ENCODE peak calls at places on chromosome 12, in six cellular contexts. One of them, this sample, is unnamed.

GRCh38 chr12:96302706-96303310 is 97.4 kb downstream of the CDK17 start:
- DNase-seq in HTR-8/SVneo: no peak
- DNase-seq in germinal center: no peak
- DNase-seq in G401: no peak
- DNase-seq in sciatic nerve: no peak
- DNase-seq in Right ventricle myocardium inferior: no peak
- DNase-seq in this sample: no peak

GRCh38 chr12:132687211-132688164 is at the start of the genes POLE and PXMP2:
- DNase-seq in HTR-8/SVneo: peak
- DNase-seq in germinal center: peak
- DNase-seq in G401: peak
- DNase-seq in sciatic nerve: peak
- DNase-seq in Right ventricle myocardium inferior: peak
- DNase-seq in this sample: peak

GRCh38 chr12:68796399-68796798 is 11.6 kb upstream of the MDM2 start:
- DNase-seq in HTR-8/SVneo: no peak
- DNase-seq in germinal center: no peak
- DNase-seq in G401: no peak
- DNase-seq in sciatic nerve: no peak
- DNase-seq in Right ventricle myocardium inferior: no peak
- DNase-seq in this sample: no peak

GRCh38 chr12:69059465-69060457 is 126.8 kb upstream of the CPM start:
- DNase-seq in HTR-8/SVneo: peak
- DNase-seq in germinal center: no peak
- DNase-seq in G401: no peak
- DNase-seq in sciatic nerve: no peak
- DNase-seq in Right ventricle myocardium inferior: no peak
- DNase-seq in this sample: peak

GRCh38 chr12:105355752-105356151 is 25.3 kb downstream of the C12orf75 start:
- DNase-seq in HTR-8/SVneo: peak
- DNase-seq in germinal center: no peak
- DNase-seq in G401: no peak
- DNase-seq in sciatic nerve: no peak
- DNase-seq in Right ventricle myocardium inferior: no peak
- DNase-seq in this sample: peak

GRCh38 chr12:108394196-108394595 is 55.1 kb upstream of the CMKLR1 start:
- DNase-seq in HTR-8/SVneo: no peak
- DNase-seq in germinal center: no peak
- DNase-seq in G401: peak
- DNase-seq in sciatic nerve: no peak
- DNase-seq in Right ventricle myocardium inferior: peak
- DNase-seq in this sample: no peak

GRCh38 chr12:100554608-100555077 is 18.8 kb upstream of the GAS2L3 start:
- DNase-seq in HTR-8/SVneo: peak
- DNase-seq in germinal center: peak
- DNase-seq in G401: peak
- DNase-seq in sciatic nerve: no peak
- DNase-seq in Right ventricle myocardium inferior: no peak
- DNase-seq in this sample: peak

GRCh38 chr12:106090586-106091411 is 48.0 kb downstream of the NUAK1 start:
- DNase-seq in HTR-8/SVneo: no peak
- DNase-seq in germinal center: no peak
- DNase-seq in G401: no peak
- DNase-seq in sciatic nerve: no peak
- DNase-seq in Right ventricle myocardium inferior: no peak
- DNase-seq in this sample: peak

GRCh38 chr12:68425998-68426397 is 93.8 kb upstream of the MDM1 start:
- DNase-seq in HTR-8/SVneo: no peak
- DNase-seq in germinal center: no peak
- DNase-seq in G401: no peak
- DNase-seq in sciatic nerve: no peak
- DNase-seq in Right ventricle myocardium inferior: no peak
- DNase-seq in this sample: peak

GRCh38 chr12:122206976-122207375 is 3.5 kb downstream of the B3GNT4 start:
- DNase-seq in HTR-8/SVneo: no peak
- DNase-seq in germinal center: no peak
- DNase-seq in G401: no peak
- DNase-seq in sciatic nerve: no peak
- DNase-seq in Right ventricle myocardium inferior: no peak
- DNase-seq in this sample: no peak

GRCh38 chr12:110282956-110283817 is 2.1 kb downstream of the ATP2A2 start:
- DNase-seq in HTR-8/SVneo: no peak
- DNase-seq in germinal center: no peak
- DNase-seq in G401: no peak
- DNase-seq in sciatic nerve: no peak
- DNase-seq in Right ventricle myocardium inferior: no peak
- DNase-seq in this sample: no peak

GRCh38 chr12:58169826-58170225 is 228.5 kb downstream of the ATP23 start:
- DNase-seq in HTR-8/SVneo: no peak
- DNase-seq in germinal center: no peak
- DNase-seq in G401: no peak
- DNase-seq in sciatic nerve: no peak
- DNase-seq in Right ventricle myocardium inferior: no peak
- DNase-seq in this sample: no peak

GRCh38 chr12:52439845-52440244 is 5.7 kb upstream of the KRT75 start:
- DNase-seq in HTR-8/SVneo: no peak
- DNase-seq in germinal center: no peak
- DNase-seq in G401: no peak
- DNase-seq in sciatic nerve: no peak
- DNase-seq in Right ventricle myocardium inferior: no peak
- DNase-seq in this sample: no peak

GRCh38 chr12:39660101-39660500 is 40.5 kb upstream of the ABCD2 start:
- DNase-seq in HTR-8/SVneo: no peak
- DNase-seq in germinal center: no peak
- DNase-seq in G401: no peak
- DNase-seq in sciatic nerve: no peak
- DNase-seq in Right ventricle myocardium inferior: no peak
- DNase-seq in this sample: no peak

GRCh38 chr12:14842315-14842714 is 1.0 kb downstream of the ART4 start:
- DNase-seq in HTR-8/SVneo: no peak
- DNase-seq in germinal center: no peak
- DNase-seq in G401: no peak
- DNase-seq in sciatic nerve: no peak
- DNase-seq in Right ventricle myocardium inferior: no peak
- DNase-seq in this sample: no peak

GRCh38 chr12:92156139-92156538 is 10.5 kb upstream of the BTG1 start:
- DNase-seq in HTR-8/SVneo: no peak
- DNase-seq in germinal center: no peak
- DNase-seq in G401: no peak
- DNase-seq in sciatic nerve: no peak
- DNase-seq in Right ventricle myocardium inferior: no peak
- DNase-seq in this sample: no peak

This sample was measured in astrocyte.